ENCODE peak calls at places on chromosomes 16 and 17, in six cellular contexts. A is progenitor cell of endocrine pancreas; J is GM20000; N is activated CD8-positive, alpha-beta memory T cell treated with anti-CD3 and anti-CD28 coated beads for 48 hours; P is GM23248; F is lung. O is an unnamed sample.

GRCh38 chr16:24538756-24539294 is 541 bp upstream of the RBBP6 start:
- DNase-seq in A (no peak), J (no peak), N (no peak), P (peak; percentile 85), F (no peak), O (peak; percentile 69)

GRCh38 chr17:70084476-70084875 is 9.5 kb downstream of the KCNJ16 start:
- DNase-seq in A (no peak), J (no peak), N (no peak), P (peak; percentile 29), F (no peak), O (peak; percentile 38)

GRCh38 chr17:61362852-61363600 is 36.6 kb upstream of the TBX2 start:
- DNase-seq in A (no peak), J (no peak), N (no peak), P (no peak), F (no peak), O (no peak)

GRCh38 chr17:69734656-69735055 is 320.2 kb downstream of the MAP2K6 start:
- DNase-seq in A (no peak), J (no peak), N (no peak), P (no peak), F (no peak), O (no peak)

GRCh38 chr17:31297090-31297489 is at the start of gene OMG:
- DNase-seq in A (no peak), J (no peak), N (no peak), P (no peak), F (no peak), O (no peak)

GRCh38 chr16:4115209-4115940 is 867 bp downstream of the ADCY9 start:
- DNase-seq in A (peak; percentile 41), J (peak; percentile 77), N (peak; percentile 16), P (peak; percentile 92), F (no peak), O (peak; percentile 99)

GRCh38 chr16:69917739-69918138 is 33.4 kb upstream of the CLEC18A start:
- DNase-seq in A (peak; percentile 22), J (no peak), N (no peak), P (peak; percentile 96), F (no peak), O (peak; percentile 89)

GRCh38 chr16:84603115-84603816 is 14.6 kb downstream of the COTL1 start:
- DNase-seq in A (no peak), J (no peak), N (no peak), P (peak; percentile 99), F (peak; percentile 76), O (peak; percentile 98)

GRCh38 chr16:19008245-19008644 is 24.5 kb downstream of the TMC7 start:
- DNase-seq in A (no peak), J (no peak), N (no peak), P (peak; percentile 81), F (no peak), O (peak; percentile 96)

GRCh38 chr16:19842758-19843157 is 41.9 kb downstream of the GPRC5B start:
- DNase-seq in A (no peak), J (no peak), N (no peak), P (no peak), F (no peak), O (no peak)

O was measured in osteoblast.